ENCODE peak calls at places on chromosomes 5 and 9, in four cellular contexts. One of them, this sample, is unnamed.

GRCh38 chr5:126002222-126002897 is 420.8 kb upstream of the GRAMD2B start:
- DNase-seq in H1: no peak
- DNase-seq in GM23338: no peak
- DNase-seq in HCT116: no peak
- DNase-seq in this sample: no peak

GRCh38 chr5:95043234-95043633 is 241.7 kb downstream of the MCTP1 start:
- DNase-seq in H1: no peak
- DNase-seq in GM23338: peak
- DNase-seq in HCT116: no peak
- DNase-seq in this sample: peak

GRCh38 chr9:113828211-113828610 is 47.9 kb upstream of the ZNF618 start:
- DNase-seq in H1: no peak
- DNase-seq in GM23338: no peak
- DNase-seq in HCT116: no peak
- DNase-seq in this sample: no peak

GRCh38 chr5:194102-194501 is 2.8 kb downstream of the LRRC14B start:
- DNase-seq in H1: no peak
- DNase-seq in GM23338: no peak
- DNase-seq in HCT116: no peak
- DNase-seq in this sample: no peak

GRCh38 chr5:157198277-157199058 is 17.8 kb downstream of the ITK start:
- DNase-seq in H1: no peak
- DNase-seq in GM23338: no peak
- DNase-seq in HCT116: no peak
- DNase-seq in this sample: no peak

GRCh38 chr5:170541146-170541769 is 37.4 kb downstream of the KCNIP1 start:
- DNase-seq in H1: no peak
- DNase-seq in GM23338: no peak
- DNase-seq in HCT116: no peak
- DNase-seq in this sample: no peak

GRCh38 chr9:86176468-86176867 is 77.1 kb upstream of the GOLM1 start:
- DNase-seq in H1: no peak
- DNase-seq in GM23338: no peak
- DNase-seq in HCT116: no peak
- DNase-seq in this sample: no peak

GRCh38 chr5:81428866-81429265 is 34.9 kb upstream of the ACOT12 start:
- DNase-seq in H1: no peak
- DNase-seq in GM23338: no peak
- DNase-seq in HCT116: no peak
- DNase-seq in this sample: no peak

GRCh38 chr5:53041071-53041692 is 52.0 kb downstream of the ITGA2 start:
- DNase-seq in H1: no peak
- DNase-seq in GM23338: no peak
- DNase-seq in HCT116: no peak
- DNase-seq in this sample: no peak

GRCh38 chr5:108541816-108542215 is 159.9 kb upstream of the FBXL17 start:
- DNase-seq in H1: no peak
- DNase-seq in GM23338: no peak
- DNase-seq in HCT116: no peak
- DNase-seq in this sample: no peak

GRCh38 chr9:111728143-111728542 is 66.6 kb downstream of the SHOC1 start:
- DNase-seq in H1: no peak
- DNase-seq in GM23338: no peak
- DNase-seq in HCT116: peak
- DNase-seq in this sample: no peak

GRCh38 chr5:82359286-82359685 is 81.1 kb upstream of the RPS23 start:
- DNase-seq in H1: no peak
- DNase-seq in GM23338: no peak
- DNase-seq in HCT116: no peak
- DNase-seq in this sample: no peak

DNA sequence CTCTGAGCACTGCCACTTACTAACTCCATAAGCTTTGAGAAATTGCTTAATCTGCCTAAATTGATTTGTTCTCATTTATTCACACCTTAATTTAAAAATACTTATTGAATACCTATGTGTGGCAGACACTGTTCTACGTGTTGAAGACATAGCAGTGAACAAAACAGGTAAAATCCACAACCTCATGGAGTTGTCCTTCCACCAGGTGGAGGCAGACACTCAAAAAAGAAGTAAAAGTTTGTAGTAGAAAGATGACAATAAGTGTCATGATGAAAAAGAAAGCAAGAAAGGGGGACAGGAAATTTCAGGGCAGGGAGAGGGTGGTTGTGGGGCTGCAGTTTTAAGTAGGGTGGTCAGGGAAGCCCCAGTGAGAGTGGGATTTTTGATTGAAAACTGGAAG is 94.9 kb downstream of the SREK1 start:
- DNase-seq in H1: no peak
- DNase-seq in GM23338: peak
- DNase-seq in HCT116: peak
- DNase-seq in this sample: no peak
- TF ChIP-seq CTCF in H1: peak
- TF ChIP-seq CTCF in GM23338: peak
- TF ChIP-seq CTCF in HCT116: peak
- TF ChIP-seq CTCF in this sample: no peak

DNA sequence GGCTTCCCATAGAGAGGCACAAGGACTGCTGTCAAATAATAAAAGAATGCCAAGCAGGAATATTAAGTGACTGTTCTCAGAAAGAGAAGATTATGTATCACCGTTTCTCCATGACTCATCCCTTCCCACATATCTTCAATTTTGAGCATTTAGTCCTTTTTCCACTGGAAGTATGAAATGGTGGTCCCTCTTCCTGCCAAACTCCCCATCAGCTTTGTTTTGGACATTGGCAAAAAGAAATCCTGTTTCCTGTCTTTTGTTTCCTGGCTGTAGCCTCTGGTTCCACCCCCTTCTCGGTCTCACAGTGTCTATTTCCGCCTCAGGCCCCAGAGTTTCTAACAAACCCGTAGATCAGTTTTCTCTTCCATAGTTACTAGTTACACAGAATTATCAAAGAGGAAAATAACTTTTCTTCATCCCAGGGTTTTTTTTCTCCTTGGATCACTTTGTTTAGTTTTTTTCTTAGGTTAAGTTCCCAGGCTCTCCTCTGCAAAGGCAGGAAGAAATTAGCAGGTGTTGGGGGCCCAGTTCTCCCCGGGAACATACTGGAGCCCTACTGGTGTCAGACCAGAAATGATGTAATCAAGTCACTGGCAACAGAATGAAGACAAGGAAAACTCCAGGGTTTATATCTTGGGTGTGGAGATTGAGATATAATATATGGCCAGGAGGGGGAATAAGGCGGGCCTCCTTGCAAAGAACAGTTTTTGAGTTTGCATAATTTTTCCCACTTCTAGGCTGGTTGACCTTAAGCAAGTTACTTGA is 26.3 kb upstream of the ARHGAP26 start:
- DNase-seq in H1: no peak
- DNase-seq in GM23338: peak
- DNase-seq in HCT116: no peak
- DNase-seq in this sample: no peak
- TF ChIP-seq POLR2AphosphoS5 in H1: no peak
- TF ChIP-seq POLR2AphosphoS5 in GM23338: no peak
- TF ChIP-seq POLR2AphosphoS5 in HCT116: no peak
- TF ChIP-seq POLR2AphosphoS5 in this sample: no peak

DNA sequence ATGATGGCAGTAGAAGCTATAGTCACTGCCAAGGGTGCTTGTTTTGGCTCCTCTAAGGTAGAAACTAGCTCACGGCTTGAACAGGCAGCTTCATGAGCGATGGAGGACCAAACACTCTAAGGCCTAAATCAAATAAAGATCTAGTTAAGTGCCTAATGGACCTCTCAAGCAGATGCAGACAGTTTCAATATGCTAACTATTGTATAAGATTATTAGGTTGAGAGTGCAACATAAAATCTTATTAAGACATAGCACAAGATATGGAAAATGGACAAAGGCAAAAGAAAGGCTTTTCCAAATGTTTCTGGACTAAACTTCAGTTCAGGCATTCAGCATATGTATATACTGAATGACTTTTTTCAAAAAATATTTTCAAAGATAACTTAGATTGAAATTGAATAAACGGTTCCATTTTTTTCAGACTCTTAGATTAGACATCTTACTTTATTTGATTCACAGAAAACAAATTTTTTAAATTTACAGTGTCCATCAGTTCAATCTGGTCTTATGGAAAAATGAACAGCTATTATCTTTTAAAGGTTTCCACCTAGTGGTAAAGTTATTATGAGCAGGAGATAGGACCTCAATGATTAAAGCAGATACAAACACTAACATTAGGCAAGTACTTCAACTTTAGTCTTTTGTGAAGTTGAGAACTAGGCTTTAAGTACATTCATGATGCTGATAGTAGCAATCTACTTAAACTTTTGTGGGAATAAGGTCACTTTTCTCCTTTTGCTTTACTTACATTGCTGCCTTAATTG is 1167.7 kb downstream of the MAT2B start:
- DNase-seq in H1: no peak
- DNase-seq in GM23338: no peak
- DNase-seq in HCT116: no peak
- DNase-seq in this sample: no peak
- TF ChIP-seq CTCF in H1: peak
- TF ChIP-seq CTCF in GM23338: peak
- TF ChIP-seq CTCF in HCT116: no peak
- TF ChIP-seq CTCF in this sample: no peak

GRCh38 chr5:73838901-73839300 is 212.9 kb downstream of the ARHGEF28 start:
- DNase-seq in H1: no peak
- DNase-seq in GM23338: no peak
- DNase-seq in HCT116: no peak
- DNase-seq in this sample: no peak

GRCh38 chr5:73836607-73837006 is 210.6 kb downstream of the ARHGEF28 start:
- DNase-seq in H1: no peak
- DNase-seq in GM23338: no peak
- DNase-seq in HCT116: no peak
- DNase-seq in this sample: no peak

GRCh38 chr5:73831066-73831465 is 205.1 kb downstream of the ARHGEF28 start:
- DNase-seq in H1: no peak
- DNase-seq in GM23338: no peak
- DNase-seq in HCT116: no peak
- DNase-seq in this sample: no peak

DNA sequence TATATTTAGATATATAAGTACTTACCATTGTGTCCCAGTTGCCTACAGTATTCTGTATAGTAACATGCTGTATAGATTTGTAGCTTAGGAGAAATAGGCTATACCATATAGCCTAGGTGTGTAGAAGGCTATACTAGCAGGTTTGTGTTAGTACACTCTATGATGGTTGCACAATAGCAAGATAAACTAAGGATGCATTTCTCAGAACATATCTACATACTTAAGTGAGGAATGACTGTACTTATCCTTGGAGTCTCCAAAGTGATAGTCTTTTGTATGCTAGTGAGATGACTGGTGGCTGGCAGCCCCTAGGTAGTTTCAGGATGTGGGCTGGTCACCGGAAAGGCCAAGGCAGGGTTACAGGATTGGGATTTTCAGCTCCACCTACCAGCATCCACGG is 208.7 kb downstream of the ARHGEF28 start:
- DNase-seq in H1: no peak
- DNase-seq in GM23338: no peak
- DNase-seq in HCT116: no peak
- DNase-seq in this sample: no peak
- TF ChIP-seq POLR2AphosphoS5 in H1: no peak
- TF ChIP-seq POLR2AphosphoS5 in GM23338: no peak
- TF ChIP-seq POLR2AphosphoS5 in HCT116: no peak
- TF ChIP-seq POLR2AphosphoS5 in this sample: no peak